ENCODE peak calls at places on chromosomes 12 and 14, in six cellular contexts. U is breast epithelium, P is upper lobe of left lung, G is thoracic aorta, J is lung, O is IMR-90. F is an unnamed sample.
A peak's percentile ranks its signal among the peaks of the same experiment; 100 is the strongest.

GRCh38 chr12:54439096-54439495 is 20.0 kb upstream of the ITGA5 start:
- DNase-seq in P (no peak), O (no peak), G (no peak), J (no peak), U (no peak), F (peak; percentile 32)

GRCh38 chr12:127675936-127676335 is 591.0 kb upstream of the TMEM132C start:
- DNase-seq in G (no peak), U (no peak), O (no peak), P (no peak), J (no peak), F (no peak)

GRCh38 chr12:48814313-48815280 is 3.7 kb upstream of the CACNB3 start:
- DNase-seq in U (peak; percentile 79), J (peak; percentile 84), O (peak; percentile 75), G (no peak), P (peak; percentile 98), F (peak; percentile 83)

GRCh38 chr12:93122569-93123091 is 193.5 kb upstream of the EEA1 start:
- DNase-seq in J (peak; percentile 57), O (no peak), G (no peak), U (no peak), P (no peak), F (no peak)

GRCh38 chr12:60387356-60387755 is 791.5 kb downstream of the SLC16A7 start:
- DNase-seq in O (no peak), P (peak; percentile 40), J (no peak), U (no peak), G (no peak), F (no peak)

GRCh38 chr12:11650279-11650696 is 814 bp downstream of the ETV6 start:
- DNase-seq in O (no peak), J (no peak), U (no peak), G (no peak), P (no peak), F (peak; percentile 48)

GRCh38 chr12:104585448-104586055 is 128.8 kb downstream of the CHST11 start:
- DNase-seq in J (no peak), U (no peak), P (no peak), O (no peak), G (no peak), F (no peak)

GRCh38 chr14:32343926-32344430 is 14.9 kb downstream of the AKAP6 start:
- DNase-seq in O (no peak), J (no peak), P (no peak), G (no peak), U (no peak), F (no peak)

GRCh38 chr14:64294672-64295413 is 672 bp upstream of the ESR2 start:
- DNase-seq in O (peak; percentile 53), U (no peak), J (peak; percentile 82), G (no peak), P (peak; percentile 94), F (peak; percentile 47)

GRCh38 chr12:57515934-57516541 is 4.3 kb downstream of the DDIT3 start:
- DNase-seq in U (no peak), P (no peak), O (peak; percentile 23), J (no peak), G (no peak), F (no peak)

GRCh38 chr12:44875417-44875953 is 630 bp downstream of the NELL2 start:
- DNase-seq in U (no peak), P (peak; percentile 44), O (no peak), J (no peak), G (no peak), F (no peak)

GRCh38 chr14:87868920-87869319 is 124.1 kb downstream of the GALC start:
- DNase-seq in U (no peak), O (no peak), J (no peak), G (no peak), P (no peak), F (no peak)

GRCh38 chr12:59372971-59373370 is 222.9 kb upstream of the SLC16A7 start:
- DNase-seq in P (no peak), G (no peak), O (peak; percentile 21), U (no peak), J (no peak), F (no peak)

GRCh38 chr12:133180669-133181068 is 626 bp upstream of the ZNF268 start:
- DNase-seq in J (no peak), U (no peak), O (no peak), G (no peak), P (no peak), F (no peak)
- H3K4me3 ChIP-seq in J (no peak overlapping the region), U (no peak overlapping the region), O (no peak overlapping the region), G (no peak overlapping the region), P (no peak overlapping the region), F (peak overlapping the region; percentile 95)

GRCh38 chr14:31122921-31123320 is 84.7 kb downstream of the HECTD1 start:
- DNase-seq in P (no peak), G (no peak), U (no peak), J (no peak), O (no peak), F (no peak)
- H3K36me3 ChIP-seq in P (peaks cover 69% of the 10 kb centered on the region), G (peaks cover 51% of the 10 kb centered on the region), U (peaks cover 7% of the 10 kb centered on the region), J (peaks cover 22% of the 10 kb centered on the region), O (peaks cover 41% of the 10 kb centered on the region), F (peaks cover 42% of the 10 kb centered on the region)

DNA sequence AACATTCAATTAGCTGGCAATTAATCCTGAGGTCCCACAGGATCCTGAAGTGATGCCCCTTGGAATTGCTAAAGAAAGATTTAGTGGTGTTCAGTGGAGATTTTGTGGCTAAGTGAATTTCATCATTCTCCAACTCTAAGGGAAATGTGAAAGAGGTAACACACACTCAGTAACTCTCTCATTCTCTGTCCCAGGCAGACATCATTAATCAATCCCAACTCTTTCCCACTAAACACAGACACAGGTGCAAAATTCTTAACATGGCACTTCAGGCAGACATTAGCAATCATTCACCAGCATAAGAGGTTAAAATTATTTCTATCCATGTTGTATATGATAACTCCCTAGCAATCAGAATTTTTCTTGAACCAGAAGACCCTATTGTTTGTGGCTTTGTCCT is 40.2 kb downstream of the TRPV4 start:
- DNase-seq in O (no peak), J (no peak), U (no peak), G (no peak), P (no peak), F (no peak)
- H3K9me3 ChIP-seq in O (no peaks in the 10 kb centered on the region), J (no peaks in the 10 kb centered on the region), U (no peaks in the 10 kb centered on the region), G (no peaks in the 10 kb centered on the region), P (no peaks in the 10 kb centered on the region), F (no peaks in the 10 kb centered on the region)

GRCh38 chr12:95548539-95549391 is 2.5 kb downstream of the USP44 start:
- DNase-seq in G (no peak), P (peak; percentile 95), U (no peak), J (peak; percentile 59), O (peak; percentile 64), F (peak; percentile 34)
- H3K4me3 ChIP-seq in G (peak overlapping the region; percentile 96), P (peak overlapping the region; percentile 92), U (peak overlapping the region; percentile 89), J (peak overlapping the region; percentile 92), O (peak overlapping the region; percentile 58), F (peak overlapping the region; percentile 58)

GRCh38 chr14:69378274-69378673 is 19.8 kb downstream of the ERH start:
- DNase-seq in U (no peak), O (no peak), G (no peak), P (no peak), J (no peak), F (no peak)
- H3K36me3 ChIP-seq in U (no peaks in the 10 kb centered on the region), O (peaks cover 25% of the 10 kb centered on the region), G (peaks cover 10% of the 10 kb centered on the region), P (peaks cover 16% of the 10 kb centered on the region), J (peaks cover 19% of the 10 kb centered on the region), F (peaks cover 62% of the 10 kb centered on the region)

DNA sequence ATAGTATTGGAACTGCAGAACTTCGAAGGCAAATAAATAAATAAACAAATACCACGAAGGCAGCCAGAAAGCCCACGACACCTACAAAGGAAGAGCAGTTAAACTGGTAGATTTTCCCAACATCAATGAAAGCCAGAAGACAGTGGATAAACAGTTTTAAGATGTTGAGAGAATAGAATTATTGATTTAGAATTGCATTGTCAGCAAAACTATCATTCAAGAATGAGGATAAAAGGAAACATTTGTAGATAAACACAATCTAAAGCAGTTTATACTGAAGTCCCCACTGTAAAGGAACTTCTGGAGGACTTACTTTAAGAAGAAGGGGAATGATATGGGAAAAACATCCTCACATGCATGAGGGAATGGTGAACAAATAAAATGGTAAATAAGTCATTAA is 29.5 kb downstream of the CACNA2D4 start:
- DNase-seq in U (no peak), J (no peak), P (no peak), G (no peak), O (no peak), F (no peak)
- H3K9me3 ChIP-seq in U (peaks cover 35% of the 10 kb centered on the region), J (no peaks in the 10 kb centered on the region), P (no peaks in the 10 kb centered on the region), G (peaks cover 13% of the 10 kb centered on the region), O (no peaks in the 10 kb centered on the region), F (peaks cover 20% of the 10 kb centered on the region)

F was measured in MG63.